ENCODE peak calls at places on chromosome 9, in seven cellular contexts. E is cardiac muscle cell, U is mesothelial cell of epicardium, L is activated T-cell treated with anti-CD3 and anti-CD28 coated beads for 4 hours, M is IMR-90, J is HFFc6, V is aorta. I is an unnamed sample.

GRCh38 chr9:107251756-107252322 is 31.2 kb upstream of the RAD23B start:
- DNase-seq in E (peak; percentile 86), U (no peak), L (no peak), M (peak; percentile 95), J (peak; percentile 85), V (no peak), I (no peak)

GRCh38 chr9:83642784-83643183 is 19.8 kb downstream of the IDNK start:
- DNase-seq in E (no peak), U (no peak), L (no peak), M (no peak), J (no peak), V (no peak), I (no peak)

GRCh38 chr9:89667730-89668129 is 62.9 kb downstream of the GADD45G start:
- DNase-seq in E (no peak), U (no peak), L (no peak), M (no peak), J (no peak), V (no peak), I (no peak)

GRCh38 chr9:135014341-135015010 is 73.0 kb upstream of the OLFM1 start:
- DNase-seq in E (no peak), U (no peak), L (no peak), M (no peak), J (no peak), V (no peak), I (no peak)

GRCh38 chr9:130174025-130174424 is 1.8 kb downstream of the NCS1 start:
- DNase-seq in E (no peak), U (no peak), L (no peak), M (no peak), J (no peak), V (no peak), I (no peak)

GRCh38 chr9:120918931-120919638 is 7.5 kb downstream of the TRAF1 start:
- DNase-seq in E (no peak), U (no peak), L (no peak), M (no peak), J (peak; percentile 48), V (no peak), I (no peak)

GRCh38 chr9:132241840-132242620 is 80.2 kb downstream of the NTNG2 start:
- DNase-seq in E (peak; percentile 21), U (no peak), L (peak; percentile 39), M (no peak), J (no peak), V (peak; percentile 77), I (no peak)

GRCh38 chr9:120361531-120361930 is 218.4 kb downstream of the CDK5RAP2 start:
- DNase-seq in E (no peak), U (no peak), L (no peak), M (no peak), J (no peak), V (no peak), I (no peak)

GRCh38 chr9:4105183-4105582 is 194.7 kb downstream of the GLIS3 start:
- DNase-seq in E (peak; percentile 54), U (no peak), L (no peak), M (no peak), J (no peak), V (no peak), I (no peak)

GRCh38 chr9:21317956-21318923 is 13.1 kb upstream of the IFNA5 start:
- DNase-seq in E (peak; percentile 70), U (no peak), L (peak; percentile 17), M (peak; percentile 50), J (peak; percentile 47), V (peak; percentile 41), I (no peak)

GRCh38 chr9:13719981-13720380 is 440.5 kb upstream of the MPDZ start:
- DNase-seq in E (peak; percentile 85), U (no peak), L (no peak), M (peak; percentile 84), J (peak; percentile 61), V (no peak), I (no peak)

GRCh38 chr9:79623799-79624721 is 52.3 kb downstream of the TLE4 start:
- DNase-seq in E (peak; percentile 9), U (no peak), L (peak; percentile 6), M (no peak), J (no peak), V (peak; percentile 43), I (no peak)

GRCh38 chr9:111284703-111285102 is 45.3 kb downstream of the OR2K2 start:
- DNase-seq in E (no peak), U (no peak), L (no peak), M (no peak), J (no peak), V (no peak), I (no peak)

GRCh38 chr9:20570756-20571155 is 51.5 kb downstream of the MLLT3 start:
- DNase-seq in E (peak; percentile 54), U (no peak), L (no peak), M (peak; percentile 87), J (peak; percentile 60), V (no peak), I (no peak)

GRCh38 chr9:114791312-114791711 is 14.5 kb downstream of the TNFSF15 start:
- DNase-seq in E (no peak), U (no peak), L (no peak), M (no peak), J (no peak), V (no peak), I (no peak)

GRCh38 chr9:130845901-130846381 is 10.9 kb downstream of the ABL1 start:
- DNase-seq in E (peak; percentile 91), U (no peak), L (no peak), M (peak; percentile 93), J (peak; percentile 70), V (no peak), I (no peak)

GRCh38 chr9:93450817-93451761 is at the start of gene FAM120A:
- DNase-seq in E (peak; percentile 88), U (peak; percentile 51), L (peak; percentile 38), M (peak; percentile 70), J (peak; percentile 58), V (peak; percentile 84), I (peak; percentile 22)